ENCODE peak calls at places on chromosomes 16 and 17, in seven cellular contexts. F, K, P, J, Y, T and X are unnamed samples. For H3K4me1, the result is how much of the 10 kb centered on the place peaks cover.

GRCh38 chr17:3983945-3984484 is 19.8 kb upstream of the ATP2A3 start:
- DNase-seq in F (no peak), K (no peak), P (peak), J (no peak), Y (no peak), T (no peak), X (no peak)

GRCh38 chr16:53098526-53099317 is 43.9 kb downstream of the CHD9 start:
- DNase-seq in F (peak), K (peak), P (peak), J (peak), Y (peak), T (peak), X (peak)

GRCh38 chr16:725463-726187 is 618 bp downstream of the CCDC78 start:
- DNase-seq in F (no peak), K (no peak), P (no peak), J (no peak), Y (no peak), T (no peak), X (no peak)

GRCh38 chr17:57751971-57752905 is 7.1 kb upstream of the CCDC182 start:
- DNase-seq in F (no peak), K (no peak), P (no peak), J (no peak), Y (no peak), T (no peak), X (no peak)

GRCh38 chr17:73308017-73308823 is 3.6 kb downstream of the CDC42EP4 start:
- DNase-seq in F (peak), K (no peak), P (peak), J (peak), Y (peak), T (peak), X (peak)

GRCh38 chr16:200388-200787 is 20.1 kb downstream of the HBQ1 start:
- DNase-seq in F (no peak), K (no peak), P (no peak), J (no peak), Y (no peak), T (no peak), X (no peak)

GRCh38 chr17:38925263-38925995 is at the start of gene LASP1NB:
- DNase-seq in F (peak), K (no peak), P (no peak), J (no peak), Y (no peak), T (peak), X (peak)

GRCh38 chr16:1989826-1990335 is at the start of gene SYNGR3:
- DNase-seq in F (no peak), K (no peak), P (no peak), J (no peak), Y (no peak), T (no peak), X (no peak)

GRCh38 chr16:84786605-84787302 is 33.0 kb upstream of the CRISPLD2 start:
- DNase-seq in F (peak), K (no peak), P (no peak), J (no peak), Y (no peak), T (no peak), X (no peak)

GRCh38 chr17:16419929-16420271 is 4.5 kb downstream of the TRPV2 start:
- DNase-seq in F (no peak), K (no peak), P (no peak), J (no peak), Y (no peak), T (peak), X (no peak)

DNA sequence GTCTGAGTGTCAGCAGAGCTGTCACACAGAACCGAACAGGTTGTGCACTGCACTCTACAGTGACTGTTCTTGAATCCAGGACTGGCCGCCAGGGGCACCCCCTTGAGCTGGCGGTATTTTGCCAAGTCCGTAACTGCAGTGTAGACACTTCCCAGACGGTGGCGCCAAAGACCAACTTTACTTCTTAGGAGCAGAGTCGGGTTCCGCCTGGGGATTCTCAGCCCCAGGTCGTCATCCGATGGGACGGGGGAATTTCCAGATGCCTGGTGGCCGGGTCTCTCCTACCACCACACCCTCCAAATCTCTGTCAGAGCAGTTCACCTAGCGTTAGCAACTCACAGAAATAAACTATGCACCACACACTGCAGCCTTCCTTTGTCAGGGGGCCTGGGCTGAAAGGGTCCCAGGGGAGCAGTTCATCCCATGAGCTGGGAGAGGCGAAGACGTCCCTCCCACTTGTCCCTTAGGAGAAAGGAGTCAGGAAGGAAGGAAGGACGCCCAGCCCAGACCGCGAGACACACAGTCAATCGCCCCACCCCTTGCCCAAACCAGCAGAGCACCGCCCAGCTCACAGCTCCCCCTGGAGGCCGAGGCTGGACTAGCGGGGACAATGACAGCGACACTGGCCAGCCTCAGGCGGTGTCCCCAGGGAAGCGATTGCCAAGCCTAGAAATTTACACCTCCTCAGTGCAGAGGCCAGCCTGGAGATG is 7.4 kb upstream of the RIPOR1 start:
- DNase-seq in F (peak), K (peak), P (peak), J (peak), Y (peak), T (peak), X (peak)
- H3K4me1 ChIP-seq in F (under half), K (under half), P (half or more), J (under half), Y (under half), T (under half), X (under half)

GRCh38 chr16:78237856-78238255 is 138.4 kb downstream of the WWOX start:
- DNase-seq in F (no peak), K (no peak), P (no peak), J (no peak), Y (no peak), T (no peak), X (no peak)

GRCh38 chr16:78237346-78237745 is 137.9 kb downstream of the WWOX start:
- DNase-seq in F (no peak), K (no peak), P (no peak), J (no peak), Y (no peak), T (no peak), X (no peak)

GRCh38 chr16:78242231-78242630 is 142.8 kb downstream of the WWOX start:
- DNase-seq in F (no peak), K (no peak), P (no peak), J (no peak), Y (no peak), T (no peak), X (no peak)

GRCh38 chr16:78244131-78244899 is 144.9 kb downstream of the WWOX start:
- DNase-seq in F (peak), K (no peak), P (no peak), J (no peak), Y (no peak), T (no peak), X (no peak)

DNA sequence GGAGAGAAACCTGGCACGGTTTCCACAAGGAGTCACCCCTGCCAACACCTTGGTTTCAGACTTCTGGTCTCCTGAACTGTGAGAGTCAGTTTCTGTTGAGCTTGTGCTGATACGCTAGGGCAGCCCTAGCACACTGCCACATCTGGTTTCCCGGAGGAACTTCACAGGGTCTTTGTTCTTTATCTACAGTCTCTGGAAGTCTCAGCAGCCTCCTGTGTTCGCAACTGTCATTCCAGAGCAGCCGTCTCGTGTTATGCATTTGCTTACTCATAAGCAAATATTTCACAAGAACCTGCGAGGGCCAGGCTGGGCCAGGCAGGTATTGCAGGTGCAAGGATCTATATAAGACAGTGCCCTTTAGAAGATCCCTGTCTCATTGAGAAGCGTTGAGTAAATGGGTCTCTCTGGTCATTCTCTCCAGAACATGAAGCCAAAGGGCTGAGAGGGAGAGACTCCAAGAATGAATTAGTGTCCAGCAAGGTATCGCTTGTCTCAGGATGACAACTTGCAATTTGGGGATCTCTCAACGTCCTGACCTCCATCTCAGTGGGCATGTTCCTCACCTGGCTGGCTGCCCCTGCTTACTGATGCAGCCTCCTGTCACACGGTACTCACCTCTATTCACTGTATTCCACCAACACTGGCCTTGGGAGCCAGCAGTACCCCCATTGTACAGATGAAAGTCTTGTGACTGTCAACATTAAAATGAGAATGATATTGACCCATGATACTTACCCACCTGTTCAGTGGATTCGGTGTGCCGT is 141.2 kb downstream of the WWOX start:
- DNase-seq in F (peak), K (no peak), P (peak), J (no peak), Y (no peak), T (no peak), X (no peak)
- TF ChIP-seq CTCF in F (no peak), K (no peak), P (no peak), J (no peak), Y (no peak), T (no peak), X (no peak)

GRCh38 chr16:14309001-14309886 is 238.1 kb downstream of the MRTFB start:
- DNase-seq in F (peak), K (no peak), P (no peak), J (no peak), Y (no peak), T (no peak), X (no peak)
- TF ChIP-seq EP300 in F (no peak), K (no peak), P (no peak), J (no peak), Y (no peak), T (no peak), X (no peak)

GRCh38 chr17:44043326-44043725 is 23.1 kb downstream of the LSM12 start:
- DNase-seq in F (no peak), K (no peak), P (no peak), J (no peak), Y (no peak), T (no peak), X (no peak)

GRCh38 chr17:44044092-44044491 is 22.4 kb downstream of the LSM12 start:
- DNase-seq in F (no peak), K (no peak), P (no peak), J (no peak), Y (no peak), T (no peak), X (no peak)

GRCh38 chr17:44033841-44034408 is 19.2 kb upstream of the TMEM101 start:
- DNase-seq in F (no peak), K (no peak), P (no peak), J (no peak), Y (no peak), T (no peak), X (no peak)

GRCh38 chr17:44039829-44040635 is 25.3 kb upstream of the TMEM101 start:
- DNase-seq in F (no peak), K (no peak), P (no peak), J (no peak), Y (no peak), T (no peak), X (no peak)

DNA sequence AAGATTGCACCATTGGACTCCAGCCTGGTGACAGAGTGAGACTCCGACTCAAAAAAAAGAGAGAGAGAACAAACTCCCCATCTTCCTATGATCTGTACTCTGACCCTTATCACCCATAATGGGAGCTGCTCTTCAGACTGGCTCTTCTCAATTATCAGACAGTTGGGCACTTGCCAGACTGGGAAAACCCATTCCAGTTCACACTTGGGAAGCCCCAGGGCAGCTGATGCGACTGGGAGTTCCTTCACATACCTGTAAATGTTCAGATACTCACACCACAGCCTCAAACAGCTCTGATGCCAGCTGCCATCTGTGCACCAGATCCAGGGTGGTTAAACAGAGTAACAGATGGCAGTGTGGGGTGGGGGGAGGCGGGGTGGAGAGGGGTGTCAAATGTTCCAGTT is 23.8 kb upstream of the TMEM101 start:
- DNase-seq in F (no peak), K (no peak), P (no peak), J (no peak), Y (no peak), T (no peak), X (no peak)
- H3K4me1 ChIP-seq in F (under half), K (under half), P (under half), J (under half), Y (under half), T (under half), X (under half)

DNA sequence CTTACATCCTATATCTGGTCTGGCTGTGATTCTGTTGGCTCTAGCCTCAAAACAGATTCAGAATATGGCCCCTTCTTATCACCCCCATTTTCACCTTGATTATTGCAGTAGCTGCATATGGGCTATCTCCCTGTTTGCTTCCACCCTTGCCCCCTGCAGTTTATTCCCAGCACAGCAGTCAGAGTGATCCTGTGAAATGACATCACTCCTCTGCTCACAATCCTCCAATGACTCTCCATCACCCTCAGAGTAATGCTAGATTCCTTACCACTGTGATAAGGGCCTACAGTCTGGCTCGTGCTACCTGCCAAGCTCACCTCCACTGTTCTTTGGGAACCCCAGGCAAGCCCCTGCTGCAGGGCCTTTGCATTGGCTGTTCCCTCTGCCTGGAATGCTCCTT is 92.5 kb downstream of the ASIC2 start:
- DNase-seq in F (no peak), K (no peak), P (peak), J (no peak), Y (no peak), T (peak), X (no peak)
- TF ChIP-seq CTCF in F (no peak), K (no peak), P (no peak), J (no peak), Y (no peak), T (peak), X (no peak)

GRCh38 chr17:75390982-75391381 is 14.5 kb downstream of the GRB2 start:
- DNase-seq in F (no peak), K (no peak), P (no peak), J (no peak), Y (no peak), T (no peak), X (no peak)

GRCh38 chr17:75396025-75396424 is 9.5 kb downstream of the GRB2 start:
- DNase-seq in F (no peak), K (no peak), P (no peak), J (no peak), Y (no peak), T (no peak), X (no peak)

GRCh38 chr17:75394332-75394918 is 11.1 kb downstream of the GRB2 start:
- DNase-seq in F (no peak), K (no peak), P (peak), J (no peak), Y (no peak), T (no peak), X (no peak)

GRCh38 chr17:75392559-75392958 is 12.9 kb downstream of the GRB2 start:
- DNase-seq in F (no peak), K (no peak), P (no peak), J (no peak), Y (no peak), T (no peak), X (no peak)

GRCh38 chr17:75393523-75394331 is 11.8 kb downstream of the GRB2 start:
- DNase-seq in F (peak), K (peak), P (peak), J (peak), Y (peak), T (peak), X (peak)
- TF ChIP-seq EP300 in F (no peak), K (no peak), P (no peak), J (peak), Y (no peak), T (no peak), X (no peak)